ENCODE peak calls at places on chromosome 1, in six cellular contexts. One of them, this sample, is unnamed.
A peak's percentile ranks its signal among the peaks of the same experiment; 100 is the strongest.

GRCh38 chr1:14597343-14598006 is 1.0 kb upstream of the KAZN start:
- DNase-seq in brain microvascular endothelial cell: no peak
- DNase-seq in cardiac muscle cell: peak; percentile 49
- DNase-seq in mammary epithelial cell: no peak
- DNase-seq in GM23338: peak; percentile 81
- DNase-seq in SK-N-SH: no peak
- DNase-seq in this sample: no peak

GRCh38 chr1:42682739-42683529 is 716 bp downstream of the YBX1 start:
- DNase-seq in brain microvascular endothelial cell: no peak
- DNase-seq in cardiac muscle cell: peak; percentile 78
- DNase-seq in mammary epithelial cell: peak; percentile 69
- DNase-seq in GM23338: peak; percentile 57
- DNase-seq in SK-N-SH: peak; percentile 91
- DNase-seq in this sample: peak; percentile 36

GRCh38 chr1:10789392-10790154 is 6.9 kb downstream of the CASZ1 start:
- DNase-seq in brain microvascular endothelial cell: no peak
- DNase-seq in cardiac muscle cell: no peak
- DNase-seq in mammary epithelial cell: no peak
- DNase-seq in GM23338: no peak
- DNase-seq in SK-N-SH: no peak
- DNase-seq in this sample: no peak

GRCh38 chr1:20184997-20185833 is 681 bp upstream of the UBXN10 start:
- DNase-seq in brain microvascular endothelial cell: no peak
- DNase-seq in cardiac muscle cell: no peak
- DNase-seq in mammary epithelial cell: no peak
- DNase-seq in GM23338: no peak
- DNase-seq in SK-N-SH: no peak
- DNase-seq in this sample: no peak

GRCh38 chr1:154878371-154879355 is 8.6 kb upstream of the KCNN3 start:
- DNase-seq in brain microvascular endothelial cell: peak; percentile 69
- DNase-seq in cardiac muscle cell: peak; percentile 88
- DNase-seq in mammary epithelial cell: peak; percentile 36
- DNase-seq in GM23338: peak; percentile 93
- DNase-seq in SK-N-SH: peak; percentile 87
- DNase-seq in this sample: peak; percentile 30

GRCh38 chr1:226640288-226640687 is 91.7 kb downstream of the STUM start:
- DNase-seq in brain microvascular endothelial cell: no peak
- DNase-seq in cardiac muscle cell: no peak
- DNase-seq in mammary epithelial cell: no peak
- DNase-seq in GM23338: no peak
- DNase-seq in SK-N-SH: no peak
- DNase-seq in this sample: no peak

GRCh38 chr1:54284781-54285563 is 85.0 kb downstream of the MRPL37 start:
- DNase-seq in brain microvascular endothelial cell: no peak
- DNase-seq in cardiac muscle cell: no peak
- DNase-seq in mammary epithelial cell: no peak
- DNase-seq in GM23338: no peak
- DNase-seq in SK-N-SH: no peak
- DNase-seq in this sample: no peak

GRCh38 chr1:154327466-154328317 is 2.4 kb downstream of the ATP8B2 start:
- DNase-seq in brain microvascular endothelial cell: no peak
- DNase-seq in cardiac muscle cell: no peak
- DNase-seq in mammary epithelial cell: no peak
- DNase-seq in GM23338: peak; percentile 33
- DNase-seq in SK-N-SH: no peak
- DNase-seq in this sample: no peak

DNA sequence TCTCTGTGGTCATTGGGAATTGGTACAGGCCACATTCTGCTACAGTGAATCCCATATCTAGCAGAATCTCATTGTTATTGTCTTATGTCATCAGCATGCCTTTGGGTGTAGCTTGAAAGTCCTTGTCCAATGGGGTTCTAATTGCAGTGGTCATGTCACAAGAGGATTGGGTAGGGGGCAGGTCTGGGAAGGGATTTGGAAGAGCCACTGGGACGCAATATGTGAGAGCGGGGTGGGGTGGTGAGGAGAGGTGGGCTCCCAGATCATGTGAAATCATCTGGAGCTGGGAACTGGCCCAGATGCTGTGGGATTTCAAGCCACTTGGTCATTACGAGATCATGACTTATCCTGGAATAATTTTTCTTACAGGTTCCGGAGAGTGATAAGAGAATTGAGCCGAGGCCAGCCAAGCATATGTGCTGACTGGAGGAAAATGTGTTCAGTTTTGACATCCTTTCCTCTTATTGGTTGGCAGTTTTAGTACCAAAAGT is 16.3 kb downstream of the CNIH3 start:
- DNase-seq in brain microvascular endothelial cell: peak; percentile 91
- DNase-seq in cardiac muscle cell: no peak
- DNase-seq in mammary epithelial cell: no peak
- DNase-seq in GM23338: no peak
- DNase-seq in SK-N-SH: no peak
- DNase-seq in this sample: peak; percentile 59
- H3K27ac ChIP-seq in brain microvascular endothelial cell: peak overlapping the region; percentile 80
- H3K27ac ChIP-seq in cardiac muscle cell: no peak overlapping the region
- H3K27ac ChIP-seq in mammary epithelial cell: no peak overlapping the region
- H3K27ac ChIP-seq in GM23338: no peak overlapping the region
- H3K27ac ChIP-seq in SK-N-SH: peak overlapping the region; percentile 87
- H3K27ac ChIP-seq in this sample: peak overlapping the region; percentile 80

GRCh38 chr1:70115315-70115714 is 90.1 kb downstream of the LRRC40 start:
- DNase-seq in brain microvascular endothelial cell: no peak
- DNase-seq in cardiac muscle cell: no peak
- DNase-seq in mammary epithelial cell: no peak
- DNase-seq in GM23338: no peak
- DNase-seq in SK-N-SH: no peak
- DNase-seq in this sample: no peak
- H3K27ac ChIP-seq in brain microvascular endothelial cell: no peak overlapping the region
- H3K27ac ChIP-seq in cardiac muscle cell: no peak overlapping the region
- H3K27ac ChIP-seq in mammary epithelial cell: no peak overlapping the region
- H3K27ac ChIP-seq in GM23338: no peak overlapping the region
- H3K27ac ChIP-seq in SK-N-SH: no peak overlapping the region
- H3K27ac ChIP-seq in this sample: no peak overlapping the region

GRCh38 chr1:61451214-61451968 is 273.6 kb downstream of the TM2D1 start:
- DNase-seq in brain microvascular endothelial cell: no peak
- DNase-seq in cardiac muscle cell: no peak
- DNase-seq in mammary epithelial cell: no peak
- DNase-seq in GM23338: no peak
- DNase-seq in SK-N-SH: no peak
- DNase-seq in this sample: no peak
- H3K27ac ChIP-seq in brain microvascular endothelial cell: no peak overlapping the region
- H3K27ac ChIP-seq in cardiac muscle cell: no peak overlapping the region
- H3K27ac ChIP-seq in mammary epithelial cell: no peak overlapping the region
- H3K27ac ChIP-seq in GM23338: no peak overlapping the region
- H3K27ac ChIP-seq in SK-N-SH: no peak overlapping the region
- H3K27ac ChIP-seq in this sample: no peak overlapping the region

GRCh38 chr1:167492509-167492910 is 25.8 kb downstream of the CD247 start:
- DNase-seq in brain microvascular endothelial cell: no peak
- DNase-seq in cardiac muscle cell: no peak
- DNase-seq in mammary epithelial cell: no peak
- DNase-seq in GM23338: no peak
- DNase-seq in SK-N-SH: no peak
- DNase-seq in this sample: no peak
- H3K27ac ChIP-seq in brain microvascular endothelial cell: no peak overlapping the region
- H3K27ac ChIP-seq in cardiac muscle cell: no peak overlapping the region
- H3K27ac ChIP-seq in mammary epithelial cell: no peak overlapping the region
- H3K27ac ChIP-seq in GM23338: no peak overlapping the region
- H3K27ac ChIP-seq in SK-N-SH: no peak overlapping the region
- H3K27ac ChIP-seq in this sample: no peak overlapping the region